ENCODE peak calls at places on chromosomes 11 and 22, in ten cellular contexts. Y is IMR-90; K is NCI-H774; C is sigmoid colon; B is GM12891; H is lung microvascular endothelial cell; E is Right ventricle myocardium superior; J is A549; V is EL; D is activated T-cell treated with anti-CD3 and anti-CD28 coated beads, Interleukin-2, amount 50 U/mL, for 48 hours. S is an unnamed sample.

GRCh38 chr11:69443138-69443967 is 38.1 kb upstream of the LINC01488 start:
- DNase-seq in D (peak; percentile 83), C (peak; percentile 94), H (peak; percentile 96), E (peak; percentile 95), B (peak; percentile 93), K (peak; percentile 10), Y (peak; percentile 94), J (peak; percentile 88), V (peak; percentile 96), S (no peak)

GRCh38 chr11:83051760-83052671 is 19.7 kb downstream of the RAB30 start:
- DNase-seq in D (no peak), E (no peak), V (peak; percentile 93), K (no peak), Y (peak; percentile 98), C (peak; percentile 84), J (no peak), B (no peak), H (peak; percentile 93), S (no peak)

GRCh38 chr11:65616575-65617001 is 1.0 kb downstream of the PCNX3 start:
- DNase-seq in B (no peak), C (no peak), E (no peak), D (no peak), K (no peak), J (no peak), V (no peak), H (no peak), Y (no peak), S (no peak)

GRCh38 chr11:62755086-62755615 is 1.2 kb upstream of the ZBTB3 start:
- DNase-seq in K (no peak), J (no peak), D (no peak), Y (no peak), C (no peak), E (peak; percentile 6), B (no peak), V (no peak), H (no peak), S (no peak)

GRCh38 chr11:95375881-95376280 is 144.9 kb upstream of the SESN3 start:
- DNase-seq in H (no peak), D (no peak), K (no peak), E (no peak), C (no peak), Y (peak; percentile 43), B (no peak), V (no peak), J (no peak), S (no peak)

GRCh38 chr22:27651486-27651885 is 150.1 kb downstream of the MN1 start:
- DNase-seq in E (peak; percentile 61), V (no peak), D (no peak), H (no peak), B (no peak), C (no peak), K (no peak), Y (no peak), J (no peak), S (no peak)

GRCh38 chr11:73333626-73334199 is 25.6 kb downstream of the ARHGEF17 start:
- DNase-seq in K (no peak), B (no peak), V (peak; percentile 49), J (no peak), C (no peak), Y (no peak), H (no peak), D (no peak), E (no peak), S (no peak)

GRCh38 chr22:32686354-32686753 is 115.2 kb upstream of the TIMP3 start:
- DNase-seq in D (no peak), H (no peak), B (no peak), K (no peak), V (no peak), J (no peak), C (no peak), Y (peak; percentile 27), E (no peak), S (no peak)

GRCh38 chr11:129855086-129855485 is 39.4 kb downstream of the TMEM45B start:
- DNase-seq in B (no peak), D (no peak), C (no peak), Y (no peak), K (no peak), E (no peak), H (no peak), J (no peak), V (no peak), S (no peak)

GRCh38 chr11:64597671-64598101 is 6.7 kb downstream of the SLC22A12 start:
- DNase-seq in B (no peak), E (peak; percentile 31), D (no peak), K (no peak), C (peak; percentile 41), H (no peak), V (no peak), J (no peak), Y (no peak), S (no peak)

GRCh38 chr11:35138949-35139881 is at the start of gene CD44:
- DNase-seq in E (peak; percentile 81), Y (peak; percentile 86), J (peak; percentile 83), K (no peak), H (peak; percentile 64), B (peak; percentile 67), V (peak; percentile 90), C (peak; percentile 90), D (peak; percentile 76), S (no peak)

GRCh38 chr11:79546366-79546765 is 105.5 kb upstream of the TENM4 start:
- DNase-seq in B (no peak), C (no peak), V (no peak), E (no peak), Y (no peak), H (no peak), D (no peak), K (peak; percentile 22), J (no peak), S (no peak)

GRCh38 chr11:21564813-21565212 is 628.1 kb upstream of the ANO5 start:
- DNase-seq in V (no peak), J (no peak), K (no peak), H (no peak), D (no peak), B (no peak), C (no peak), E (no peak), Y (no peak), S (no peak)

GRCh38 chr11:95363710-95364109 is 132.7 kb upstream of the SESN3 start:
- DNase-seq in E (no peak), B (no peak), K (no peak), D (no peak), H (no peak), J (no peak), V (no peak), C (no peak), Y (no peak), S (no peak)

GRCh38 chr11:2587132-2587930 is 112.5 kb downstream of the KCNQ1OT1 start:
- DNase-seq in V (no peak), D (no peak), B (peak; percentile 10), K (no peak), C (peak; percentile 55), E (no peak), Y (no peak), H (no peak), J (no peak), S (no peak)

S was measured in NCI-H2107.